ENCODE peak calls at places on chromosomes 5 and 9, in six cellular contexts. P is BE2C, S is cardiac fibroblast, T is GM12865, U is GM06990, H is transverse colon. Y is an unnamed sample.
A peak's percentile ranks its signal among the peaks of the same experiment; 100 is the strongest.

GRCh38 chr5:172491481-172491880 is 37.2 kb upstream of the SH3PXD2B start:
- DNase-seq in P (no peak), S (no peak), T (no peak), U (no peak), H (peak; percentile 5), Y (no peak)

GRCh38 chr5:136001531-136001930 is 27.3 kb upstream of the TGFBI start:
- DNase-seq in P (no peak), S (no peak), T (no peak), U (no peak), H (no peak), Y (no peak)

GRCh38 chr5:135222171-135222681 is 176.8 kb downstream of the MACROH2A1 start:
- DNase-seq in P (no peak), S (no peak), T (no peak), U (no peak), H (peak; percentile 4), Y (peak; percentile 57)

GRCh38 chr5:77972545-77973252 is 196.6 kb upstream of the TBCA start:
- DNase-seq in P (peak; percentile 71), S (no peak), T (peak; percentile 80), U (peak; percentile 79), H (no peak), Y (no peak)

GRCh38 chr5:174371600-174372094 is 326.1 kb downstream of the NSG2 start:
- DNase-seq in P (peak; percentile 83), S (peak; percentile 11), T (no peak), U (no peak), H (no peak), Y (no peak)

GRCh38 chr5:128706269-128706668 is 168.2 kb upstream of the FBN2 start:
- DNase-seq in P (no peak), S (no peak), T (no peak), U (no peak), H (no peak), Y (no peak)

GRCh38 chr5:93191016-93191415 is 390.0 kb downstream of the NR2F1-AS1 start:
- DNase-seq in P (no peak), S (no peak), T (no peak), U (no peak), H (no peak), Y (no peak)

GRCh38 chr5:151288180-151288579 is 15.4 kb downstream of the SLC36A3 start:
- DNase-seq in P (no peak), S (no peak), T (peak; percentile 24), U (no peak), H (no peak), Y (no peak)

GRCh38 chr5:98929123-98929981 is 545 bp upstream of the CHD1 start:
- DNase-seq in P (peak; percentile 94), S (peak; percentile 99), T (peak; percentile 96), U (peak; percentile 95), H (peak; percentile 94), Y (peak; percentile 82)

GRCh38 chr5:130216306-130216705 is 312.0 kb downstream of the CHSY3 start:
- DNase-seq in P (no peak), S (no peak), T (no peak), U (no peak), H (no peak), Y (no peak)

GRCh38 chr5:147509710-147510651 is at the start of gene DPYSL3:
- DNase-seq in P (peak; percentile 88), S (peak; percentile 72), T (no peak), U (peak; percentile 54), H (peak; percentile 54), Y (peak; percentile 80)

GRCh38 chr9:11194249-11194648 is 581.4 kb upstream of the PTPRD start:
- DNase-seq in P (no peak), S (no peak), T (no peak), U (no peak), H (no peak), Y (no peak)

GRCh38 chr5:113330533-113331200 is 104.1 kb downstream of the TSSK1B start:
- DNase-seq in P (no peak), S (peak; percentile 62), T (peak; percentile 50), U (no peak), H (no peak), Y (no peak)

GRCh38 chr5:54944364-54944763 is 41.0 kb downstream of the ESM1 start:
- DNase-seq in P (no peak), S (peak; percentile 69), T (peak; percentile 29), U (no peak), H (no peak), Y (no peak)

GRCh38 chr5:84228266-84228665 is 156.4 kb downstream of the EDIL3 start:
- DNase-seq in P (no peak), S (no peak), T (no peak), U (no peak), H (no peak), Y (no peak)

GRCh38 chr5:159001247-159001646 is 98.5 kb downstream of the EBF1 start:
- DNase-seq in P (no peak), S (peak; percentile 69), T (no peak), U (no peak), H (no peak), Y (no peak)

GRCh38 chr5:156326718-156327259 is at the start of gene SGCD:
- DNase-seq in P (no peak), S (peak; percentile 33), T (no peak), U (no peak), H (peak; percentile 26), Y (no peak)

GRCh38 chr5:177369913-177370487 is 12.3 kb downstream of the RGS14 start:
- DNase-seq in P (no peak), S (no peak), T (no peak), U (no peak), H (no peak), Y (no peak)

GRCh38 chr5:177371120-177371537 is 13.1 kb upstream of the SLC34A1 start:
- DNase-seq in P (no peak), S (no peak), T (no peak), U (no peak), H (no peak), Y (no peak)

GRCh38 chr5:177369050-177369912 is 11.6 kb downstream of the RGS14 start:
- DNase-seq in P (peak; percentile 58), S (peak; percentile 25), T (peak; percentile 46), U (no peak), H (no peak), Y (no peak)

GRCh38 chr5:177371705-177372533 is 12.3 kb upstream of the SLC34A1 start:
- DNase-seq in P (no peak), S (no peak), T (no peak), U (no peak), H (no peak), Y (no peak)

DNA sequence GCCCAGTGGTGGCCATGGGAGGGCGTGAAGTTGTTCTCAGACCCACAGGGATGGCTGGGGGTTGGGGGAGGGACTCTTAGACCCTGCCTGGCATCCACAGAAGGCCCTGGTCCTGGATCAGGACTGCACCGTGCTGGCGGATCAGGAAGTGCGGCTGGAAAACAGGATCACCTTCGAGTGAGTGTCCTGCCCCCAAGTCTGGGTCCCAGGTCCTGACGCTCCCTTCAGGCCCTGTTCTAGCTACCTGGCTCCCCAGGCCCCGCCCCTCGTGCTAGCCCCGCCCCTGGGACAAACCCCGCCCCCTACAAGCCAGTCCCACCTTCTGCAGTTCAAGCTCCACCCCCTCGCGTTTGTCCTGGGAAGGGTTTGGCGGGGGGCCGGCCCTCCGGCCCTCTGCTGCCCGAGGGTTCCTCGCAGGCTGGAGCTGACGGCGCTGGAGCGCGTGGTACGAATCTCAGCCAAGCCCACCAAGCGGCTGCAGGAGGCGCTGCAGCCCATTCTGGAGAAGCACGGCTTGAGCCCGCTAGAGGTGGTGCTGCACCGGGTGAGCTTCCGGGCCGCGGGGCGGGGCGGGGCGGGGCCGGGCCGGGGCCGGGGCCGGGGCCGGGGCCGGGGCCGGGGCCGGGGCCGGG is 12.9 kb downstream of the RGS14 start:
- DNase-seq in P (peak; percentile 97), S (peak; percentile 81), T (no peak), U (peak; percentile 76), H (peak; percentile 87), Y (peak; percentile 91)
- TF ChIP-seq CTCF in P (peak; percentile 65), S (peak; percentile 69), T (no peak), U (peak; percentile 63), H (peak; percentile 59), Y (peak; percentile 73)

GRCh38 chr9:89563511-89564256 is 41.1 kb upstream of the GADD45G start:
- DNase-seq in P (no peak), S (no peak), T (no peak), U (no peak), H (no peak), Y (no peak)

GRCh38 chr9:89562186-89562814 is 42.5 kb upstream of the GADD45G start:
- DNase-seq in P (no peak), S (peak; percentile 28), T (no peak), U (no peak), H (no peak), Y (no peak)

GRCh38 chr9:89567649-89568048 is 37.2 kb upstream of the GADD45G start:
- DNase-seq in P (no peak), S (no peak), T (no peak), U (no peak), H (no peak), Y (no peak)

GRCh38 chr9:89558948-89559347 is 45.9 kb upstream of the GADD45G start:
- DNase-seq in P (no peak), S (no peak), T (no peak), U (no peak), H (no peak), Y (no peak)

DNA sequence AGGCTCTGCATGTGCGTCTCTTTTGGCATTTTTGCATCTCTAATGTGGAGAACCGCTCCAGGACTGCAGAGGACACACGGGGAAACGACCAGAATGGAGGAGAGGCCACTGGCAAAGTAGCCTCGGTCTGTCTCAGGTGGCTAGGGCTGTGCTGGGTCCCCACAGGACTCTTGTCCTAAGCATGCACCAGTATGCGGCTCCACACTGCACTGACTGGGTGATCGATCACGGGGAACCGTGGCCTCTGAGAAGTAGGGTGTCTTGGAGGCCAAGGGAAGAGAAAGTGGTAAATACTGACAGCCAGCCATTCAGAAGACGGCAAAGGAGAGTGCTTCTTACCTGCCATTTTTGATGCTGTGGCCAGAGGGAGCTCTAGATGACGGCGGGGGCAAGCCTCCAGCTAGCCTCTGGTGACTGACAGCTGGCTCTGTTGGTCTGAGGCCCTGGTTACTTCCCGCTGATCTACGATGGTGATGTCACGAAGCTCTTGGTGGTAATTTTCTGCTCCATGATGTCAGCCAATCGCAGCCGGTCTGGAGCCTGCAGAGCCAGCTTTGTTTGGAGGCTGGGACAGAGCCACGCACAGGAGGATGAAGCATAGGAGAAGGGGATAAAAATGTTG is 40.4 kb upstream of the GADD45G start:
- DNase-seq in P (peak; percentile 59), S (peak; percentile 5), T (peak; percentile 74), U (peak; percentile 60), H (no peak), Y (no peak)
- TF ChIP-seq CTCF in P (peak; percentile 41), S (peak; percentile 5), T (peak; percentile 41), U (peak; percentile 69), H (no peak), Y (peak; percentile 29)

DNA sequence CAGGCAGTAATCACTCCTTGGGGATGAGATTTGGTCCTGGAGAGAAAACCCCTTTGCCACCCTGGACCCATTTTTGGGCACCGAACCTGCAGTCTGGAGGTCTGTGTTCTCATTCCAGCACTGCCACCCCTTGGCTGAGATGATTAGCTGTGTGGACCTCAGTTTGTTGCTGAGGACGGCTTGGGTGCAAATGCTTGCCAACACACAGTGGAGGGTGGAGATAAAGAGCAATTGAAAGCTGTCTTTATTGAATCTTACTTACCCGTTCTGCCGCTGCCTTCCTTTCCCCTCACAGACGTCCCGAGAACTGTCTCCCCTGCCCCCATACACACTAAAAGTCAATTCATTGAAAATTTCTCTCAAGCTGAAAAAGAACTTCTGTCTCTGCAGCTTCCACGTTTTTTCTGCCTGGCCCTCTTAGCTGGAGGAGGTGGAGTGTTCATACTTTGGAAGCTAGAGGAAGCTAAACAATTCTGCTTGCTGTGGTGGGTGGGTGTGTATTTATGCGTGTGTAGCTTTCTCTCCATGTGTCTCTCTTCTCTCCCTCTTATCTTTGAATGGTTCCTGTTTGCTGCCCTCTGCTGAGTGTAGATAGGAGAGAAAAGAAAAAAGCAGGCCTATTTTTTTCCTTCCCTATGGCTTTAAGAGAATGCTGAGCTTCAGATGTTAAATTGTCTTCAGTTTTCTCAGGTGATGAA is 6.6 kb downstream of the GALNT10 start:
- DNase-seq in P (peak; percentile 27), S (peak; percentile 41), T (no peak), U (no peak), H (no peak), Y (no peak)
- TF ChIP-seq CTCF in P (peak; percentile 73), S (peak; percentile 31), T (peak; percentile 4), U (peak; percentile 14), H (no peak), Y (peak; percentile 62)

GRCh38 chr9:131259432-131259885 is 16.9 kb downstream of the FAM78A start:
- DNase-seq in P (no peak), S (no peak), T (no peak), U (no peak), H (no peak), Y (no peak)
- TF ChIP-seq CTCF in P (no peak), S (no peak), T (no peak), U (no peak), H (no peak), Y (no peak)